ENCODE peak calls at places on chromosomes 16 and 17, in eight cellular contexts. One of them, this sample, is unnamed.

GRCh38 chr17:27563532-27563931 is 67.5 kb upstream of the LGALS9 start:
- DNase-seq in fibroblast of lung: no peak
- DNase-seq in neural progenitor cell: no peak
- DNase-seq in bronchial epithelial cell: no peak
- DNase-seq in ovary: no peak
- DNase-seq in aorta: no peak
- DNase-seq in astrocyte of the spinal cord: no peak
- DNase-seq in MM.1S: no peak
- DNase-seq in this sample: no peak

GRCh38 chr16:59632266-59632855 is 898.2 kb upstream of the GOT2 start:
- DNase-seq in fibroblast of lung: peak; percentile 83
- DNase-seq in neural progenitor cell: no peak
- DNase-seq in bronchial epithelial cell: no peak
- DNase-seq in ovary: no peak
- DNase-seq in aorta: peak; percentile 46
- DNase-seq in astrocyte of the spinal cord: peak; percentile 51
- DNase-seq in MM.1S: no peak
- DNase-seq in this sample: no peak

GRCh38 chr17:20975566-20975965 is 67.2 kb downstream of the USP22 start:
- DNase-seq in fibroblast of lung: no peak
- DNase-seq in neural progenitor cell: no peak
- DNase-seq in bronchial epithelial cell: peak; percentile 78
- DNase-seq in ovary: no peak
- DNase-seq in aorta: no peak
- DNase-seq in astrocyte of the spinal cord: no peak
- DNase-seq in MM.1S: no peak
- DNase-seq in this sample: no peak

GRCh38 chr16:22183901-22184614 is 21.8 kb downstream of the SDR42E2 start:
- DNase-seq in fibroblast of lung: no peak
- DNase-seq in neural progenitor cell: peak; percentile 53
- DNase-seq in bronchial epithelial cell: no peak
- DNase-seq in ovary: no peak
- DNase-seq in aorta: no peak
- DNase-seq in astrocyte of the spinal cord: no peak
- DNase-seq in MM.1S: peak; percentile 62
- DNase-seq in this sample: no peak

GRCh38 chr17:45234641-45235040 is 13.0 kb downstream of the FMNL1 start:
- DNase-seq in fibroblast of lung: no peak
- DNase-seq in neural progenitor cell: peak; percentile 75
- DNase-seq in bronchial epithelial cell: no peak
- DNase-seq in ovary: no peak
- DNase-seq in aorta: no peak
- DNase-seq in astrocyte of the spinal cord: no peak
- DNase-seq in MM.1S: no peak
- DNase-seq in this sample: peak; percentile 52

GRCh38 chr17:14205992-14206461 is 30.6 kb downstream of the CDRT15 start:
- DNase-seq in fibroblast of lung: no peak
- DNase-seq in neural progenitor cell: no peak
- DNase-seq in bronchial epithelial cell: peak; percentile 95
- DNase-seq in ovary: no peak
- DNase-seq in aorta: no peak
- DNase-seq in astrocyte of the spinal cord: no peak
- DNase-seq in MM.1S: no peak
- DNase-seq in this sample: peak; percentile 86

GRCh38 chr17:4375039-4375748 is 8.7 kb upstream of the UBE2G1 start:
- DNase-seq in fibroblast of lung: no peak
- DNase-seq in neural progenitor cell: no peak
- DNase-seq in bronchial epithelial cell: no peak
- DNase-seq in ovary: no peak
- DNase-seq in aorta: no peak
- DNase-seq in astrocyte of the spinal cord: no peak
- DNase-seq in MM.1S: peak; percentile 97
- DNase-seq in this sample: no peak

GRCh38 chr16:30491744-30492308 is 19.3 kb downstream of the ITGAL start:
- DNase-seq in fibroblast of lung: peak; percentile 79
- DNase-seq in neural progenitor cell: no peak
- DNase-seq in bronchial epithelial cell: peak; percentile 61
- DNase-seq in ovary: no peak
- DNase-seq in aorta: no peak
- DNase-seq in astrocyte of the spinal cord: peak; percentile 81
- DNase-seq in MM.1S: no peak
- DNase-seq in this sample: no peak

GRCh38 chr16:57094911-57095310 is 2.5 kb downstream of the CPNE2 start:
- DNase-seq in fibroblast of lung: no peak
- DNase-seq in neural progenitor cell: no peak
- DNase-seq in bronchial epithelial cell: no peak
- DNase-seq in ovary: no peak
- DNase-seq in aorta: no peak
- DNase-seq in astrocyte of the spinal cord: no peak
- DNase-seq in MM.1S: no peak
- DNase-seq in this sample: no peak

GRCh38 chr16:1057252-1057932 is 15.2 kb upstream of the SSTR5 start:
- DNase-seq in fibroblast of lung: no peak
- DNase-seq in neural progenitor cell: peak; percentile 64
- DNase-seq in bronchial epithelial cell: no peak
- DNase-seq in ovary: no peak
- DNase-seq in aorta: peak; percentile 65
- DNase-seq in astrocyte of the spinal cord: no peak
- DNase-seq in MM.1S: peak; percentile 25
- DNase-seq in this sample: no peak

GRCh38 chr16:87338155-87338765 is 21.1 kb upstream of the C16orf95 start:
- DNase-seq in fibroblast of lung: peak; percentile 4
- DNase-seq in neural progenitor cell: no peak
- DNase-seq in bronchial epithelial cell: no peak
- DNase-seq in ovary: no peak
- DNase-seq in aorta: no peak
- DNase-seq in astrocyte of the spinal cord: no peak
- DNase-seq in MM.1S: no peak
- DNase-seq in this sample: no peak

GRCh38 chr16:54585094-54585493 is 298.5 kb upstream of the IRX3 start:
- DNase-seq in fibroblast of lung: no peak
- DNase-seq in neural progenitor cell: peak; percentile 62
- DNase-seq in bronchial epithelial cell: no peak
- DNase-seq in ovary: no peak
- DNase-seq in aorta: no peak
- DNase-seq in astrocyte of the spinal cord: no peak
- DNase-seq in MM.1S: no peak
- DNase-seq in this sample: no peak

GRCh38 chr17:29195465-29196081 is 15.4 kb upstream of the MYO18A start:
- DNase-seq in fibroblast of lung: no peak
- DNase-seq in neural progenitor cell: no peak
- DNase-seq in bronchial epithelial cell: peak; percentile 77
- DNase-seq in ovary: no peak
- DNase-seq in aorta: peak; percentile 67
- DNase-seq in astrocyte of the spinal cord: peak; percentile 12
- DNase-seq in MM.1S: no peak
- DNase-seq in this sample: no peak

GRCh38 chr17:77002103-77003045 is 134.2 kb downstream of the MGAT5B start:
- DNase-seq in fibroblast of lung: peak; percentile 58
- DNase-seq in neural progenitor cell: peak; percentile 89
- DNase-seq in bronchial epithelial cell: peak; percentile 69
- DNase-seq in ovary: no peak
- DNase-seq in aorta: no peak
- DNase-seq in astrocyte of the spinal cord: peak; percentile 91
- DNase-seq in MM.1S: no peak
- DNase-seq in this sample: no peak

GRCh38 chr17:73261617-73261951 is at the start of gene CPSF4L:
- DNase-seq in fibroblast of lung: no peak
- DNase-seq in neural progenitor cell: no peak
- DNase-seq in bronchial epithelial cell: no peak
- DNase-seq in ovary: no peak
- DNase-seq in aorta: no peak
- DNase-seq in astrocyte of the spinal cord: no peak
- DNase-seq in MM.1S: no peak
- DNase-seq in this sample: no peak

GRCh38 chr16:15874745-15875314 is 13.6 kb downstream of the CEP20 start:
- DNase-seq in fibroblast of lung: peak; percentile 87
- DNase-seq in neural progenitor cell: peak; percentile 70
- DNase-seq in bronchial epithelial cell: peak; percentile 67
- DNase-seq in ovary: peak; percentile 49
- DNase-seq in aorta: no peak
- DNase-seq in astrocyte of the spinal cord: peak; percentile 72
- DNase-seq in MM.1S: no peak
- DNase-seq in this sample: no peak

GRCh38 chr16:66682271-66682670 is 14.3 kb downstream of the CMTM4 start:
- DNase-seq in fibroblast of lung: no peak
- DNase-seq in neural progenitor cell: no peak
- DNase-seq in bronchial epithelial cell: no peak
- DNase-seq in ovary: no peak
- DNase-seq in aorta: no peak
- DNase-seq in astrocyte of the spinal cord: peak; percentile 61
- DNase-seq in MM.1S: no peak
- DNase-seq in this sample: no peak

GRCh38 chr17:80195671-80196529 is 24.2 kb downstream of the SGSH start:
- DNase-seq in fibroblast of lung: no peak
- DNase-seq in neural progenitor cell: peak; percentile 59
- DNase-seq in bronchial epithelial cell: no peak
- DNase-seq in ovary: no peak
- DNase-seq in aorta: no peak
- DNase-seq in astrocyte of the spinal cord: peak; percentile 5
- DNase-seq in MM.1S: peak; percentile 23
- DNase-seq in this sample: no peak

GRCh38 chr17:7207120-7208001 is 12.3 kb downstream of the DLG4 start:
- DNase-seq in fibroblast of lung: no peak
- DNase-seq in neural progenitor cell: no peak
- DNase-seq in bronchial epithelial cell: no peak
- DNase-seq in ovary: peak; percentile 70
- DNase-seq in aorta: no peak
- DNase-seq in astrocyte of the spinal cord: no peak
- DNase-seq in MM.1S: no peak
- DNase-seq in this sample: no peak

GRCh38 chr17:61520897-61521296 is 68.7 kb downstream of the TBX4 start:
- DNase-seq in fibroblast of lung: no peak
- DNase-seq in neural progenitor cell: no peak
- DNase-seq in bronchial epithelial cell: no peak
- DNase-seq in ovary: no peak
- DNase-seq in aorta: no peak
- DNase-seq in astrocyte of the spinal cord: no peak
- DNase-seq in MM.1S: no peak
- DNase-seq in this sample: no peak

GRCh38 chr16:50458694-50459271 is 89.4 kb upstream of the NKD1 start:
- DNase-seq in fibroblast of lung: no peak
- DNase-seq in neural progenitor cell: no peak
- DNase-seq in bronchial epithelial cell: no peak
- DNase-seq in ovary: no peak
- DNase-seq in aorta: no peak
- DNase-seq in astrocyte of the spinal cord: no peak
- DNase-seq in MM.1S: no peak
- DNase-seq in this sample: peak; percentile 29

DNA sequence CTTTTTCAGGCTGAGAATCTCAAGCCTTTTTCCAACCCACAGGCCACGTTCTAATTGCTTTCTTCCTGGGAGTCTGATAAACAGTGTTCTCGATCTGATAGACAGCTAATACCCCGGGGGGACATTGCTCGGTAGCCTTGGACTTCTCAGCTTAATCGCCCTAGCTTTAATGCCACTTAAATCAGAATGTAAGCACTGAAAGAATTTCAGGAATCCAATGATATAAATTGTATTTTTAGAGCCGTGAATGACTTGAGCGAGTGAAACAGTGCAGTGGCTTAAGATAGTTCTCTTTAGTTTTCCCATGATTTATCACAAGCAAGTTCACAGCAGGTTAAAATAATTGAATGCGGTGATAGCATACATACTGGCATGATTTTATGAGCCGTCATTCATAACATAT is 116.2 kb upstream of the MYOCD start:
- DNase-seq in fibroblast of lung: no peak
- DNase-seq in neural progenitor cell: no peak
- DNase-seq in bronchial epithelial cell: no peak
- DNase-seq in ovary: no peak
- DNase-seq in aorta: no peak
- DNase-seq in astrocyte of the spinal cord: peak; percentile 25
- DNase-seq in MM.1S: no peak
- DNase-seq in this sample: no peak
- H3K4me3 ChIP-seq in fibroblast of lung: no peak overlapping the region
- H3K4me3 ChIP-seq in neural progenitor cell: no peak overlapping the region
- H3K4me3 ChIP-seq in bronchial epithelial cell: no peak overlapping the region
- H3K4me3 ChIP-seq in ovary: no peak overlapping the region
- H3K4me3 ChIP-seq in aorta: no peak overlapping the region
- H3K4me3 ChIP-seq in astrocyte of the spinal cord: no peak overlapping the region
- H3K4me3 ChIP-seq in MM.1S: no peak overlapping the region
- H3K4me3 ChIP-seq in this sample: no peak overlapping the region

GRCh38 chr16:20874088-20874581 is 26.0 kb downstream of the DCUN1D3 start:
- DNase-seq in fibroblast of lung: no peak
- DNase-seq in neural progenitor cell: no peak
- DNase-seq in bronchial epithelial cell: peak; percentile 69
- DNase-seq in ovary: no peak
- DNase-seq in aorta: no peak
- DNase-seq in astrocyte of the spinal cord: no peak
- DNase-seq in MM.1S: no peak
- DNase-seq in this sample: no peak

GRCh38 chr16:20871935-20872815 is 28.0 kb downstream of the DCUN1D3 start:
- DNase-seq in fibroblast of lung: no peak
- DNase-seq in neural progenitor cell: no peak
- DNase-seq in bronchial epithelial cell: no peak
- DNase-seq in ovary: no peak
- DNase-seq in aorta: no peak
- DNase-seq in astrocyte of the spinal cord: no peak
- DNase-seq in MM.1S: no peak
- DNase-seq in this sample: no peak

GRCh38 chr16:20878682-20879147 is 21.4 kb downstream of the DCUN1D3 start:
- DNase-seq in fibroblast of lung: no peak
- DNase-seq in neural progenitor cell: no peak
- DNase-seq in bronchial epithelial cell: no peak
- DNase-seq in ovary: peak; percentile 10
- DNase-seq in aorta: no peak
- DNase-seq in astrocyte of the spinal cord: no peak
- DNase-seq in MM.1S: no peak
- DNase-seq in this sample: no peak

GRCh38 chr16:20873331-20873730 is 26.8 kb downstream of the DCUN1D3 start:
- DNase-seq in fibroblast of lung: no peak
- DNase-seq in neural progenitor cell: no peak
- DNase-seq in bronchial epithelial cell: no peak
- DNase-seq in ovary: no peak
- DNase-seq in aorta: no peak
- DNase-seq in astrocyte of the spinal cord: no peak
- DNase-seq in MM.1S: no peak
- DNase-seq in this sample: no peak

GRCh38 chr16:20875358-20875656 is 24.9 kb downstream of the DCUN1D3 start:
- DNase-seq in fibroblast of lung: no peak
- DNase-seq in neural progenitor cell: no peak
- DNase-seq in bronchial epithelial cell: no peak
- DNase-seq in ovary: no peak
- DNase-seq in aorta: no peak
- DNase-seq in astrocyte of the spinal cord: no peak
- DNase-seq in MM.1S: no peak
- DNase-seq in this sample: no peak
- H3K4me3 ChIP-seq in fibroblast of lung: no peak overlapping the region
- H3K4me3 ChIP-seq in neural progenitor cell: no peak overlapping the region
- H3K4me3 ChIP-seq in bronchial epithelial cell: no peak overlapping the region
- H3K4me3 ChIP-seq in ovary: no peak overlapping the region
- H3K4me3 ChIP-seq in aorta: no peak overlapping the region
- H3K4me3 ChIP-seq in astrocyte of the spinal cord: no peak overlapping the region
- H3K4me3 ChIP-seq in MM.1S: peak overlapping the region; percentile 15
- H3K4me3 ChIP-seq in this sample: no peak overlapping the region

GRCh38 chr17:81388091-81388611 is 7.1 kb upstream of the BAHCC1 start:
- DNase-seq in fibroblast of lung: no peak
- DNase-seq in neural progenitor cell: no peak
- DNase-seq in bronchial epithelial cell: no peak
- DNase-seq in ovary: no peak
- DNase-seq in aorta: no peak
- DNase-seq in astrocyte of the spinal cord: no peak
- DNase-seq in MM.1S: no peak
- DNase-seq in this sample: no peak
- H3K4me3 ChIP-seq in fibroblast of lung: peak overlapping the region; percentile 74
- H3K4me3 ChIP-seq in neural progenitor cell: peak overlapping the region; percentile 58
- H3K4me3 ChIP-seq in bronchial epithelial cell: no peak overlapping the region
- H3K4me3 ChIP-seq in ovary: no peak overlapping the region
- H3K4me3 ChIP-seq in aorta: no peak overlapping the region
- H3K4me3 ChIP-seq in astrocyte of the spinal cord: no peak overlapping the region
- H3K4me3 ChIP-seq in MM.1S: no peak overlapping the region
- H3K4me3 ChIP-seq in this sample: peak overlapping the region; percentile 48

GRCh38 chr17:66675273-66675990 is 159.5 kb upstream of the CACNG5 start:
- DNase-seq in fibroblast of lung: no peak
- DNase-seq in neural progenitor cell: no peak
- DNase-seq in bronchial epithelial cell: peak; percentile 33
- DNase-seq in ovary: no peak
- DNase-seq in aorta: no peak
- DNase-seq in astrocyte of the spinal cord: no peak
- DNase-seq in MM.1S: no peak
- DNase-seq in this sample: no peak
- H3K4me3 ChIP-seq in fibroblast of lung: no peak overlapping the region
- H3K4me3 ChIP-seq in neural progenitor cell: no peak overlapping the region
- H3K4me3 ChIP-seq in bronchial epithelial cell: peak overlapping the region; percentile 34
- H3K4me3 ChIP-seq in ovary: no peak overlapping the region
- H3K4me3 ChIP-seq in aorta: no peak overlapping the region
- H3K4me3 ChIP-seq in astrocyte of the spinal cord: no peak overlapping the region
- H3K4me3 ChIP-seq in MM.1S: no peak overlapping the region
- H3K4me3 ChIP-seq in this sample: no peak overlapping the region

This sample was measured in RWPE2.